ENCODE peak calls at places on chromosomes 3 and 15, in six cellular contexts. L is HTR-8/SVneo, E is occipital lobe, Y is LoVo, I is body of pancreas, Q is lung. S is an unnamed sample.
A peak's percentile ranks its signal among the peaks of the same experiment; 100 is the strongest.

GRCh38 chr3:100105536-100105935 is 8.8 kb downstream of the FILIP1L start:
- DNase-seq in Q (no peak), I (no peak), L (no peak), Y (peak; percentile 19), E (no peak), S (no peak)

GRCh38 chr3:104896624-104897023 is 470.1 kb upstream of the ALCAM start:
- DNase-seq in E (no peak), Y (no peak), Q (no peak), L (no peak), I (no peak), S (no peak)

GRCh38 chr15:45469027-45469426 is 53.5 kb downstream of the SLC30A4 start:
- DNase-seq in Y (no peak), Q (no peak), L (no peak), E (no peak), I (no peak), S (no peak)

GRCh38 chr15:36951747-36952247 is 148.6 kb downstream of the MEIS2 start:
- DNase-seq in I (no peak), E (no peak), L (peak; percentile 19), Y (no peak), Q (no peak), S (no peak)

GRCh38 chr3:41711656-41712055 is 250.2 kb downstream of the ULK4 start:
- DNase-seq in L (no peak), Y (no peak), Q (no peak), I (no peak), E (no peak), S (no peak)

GRCh38 chr15:55775316-55775715 is 32.4 kb upstream of the PRTG start:
- DNase-seq in L (peak; percentile 68), Q (no peak), E (no peak), Y (no peak), I (no peak), S (no peak)

GRCh38 chr15:88982304-88982945 is 69.2 kb upstream of the MFGE8 start:
- DNase-seq in Y (no peak), Q (no peak), I (peak; percentile 53), E (no peak), L (no peak), S (no peak)

GRCh38 chr15:65184305-65184943 is 718 bp downstream of the CLPX start:
- DNase-seq in I (peak; percentile 62), Q (peak; percentile 59), L (peak; percentile 42), E (no peak), Y (peak; percentile 63), S (peak; percentile 58)

GRCh38 chr3:11764931-11765363 is 81.7 kb downstream of the TAMM41 start:
- DNase-seq in I (no peak), Q (no peak), E (no peak), Y (peak; percentile 74), L (peak; percentile 37), S (no peak)

GRCh38 chr15:57911247-57911646 is 154.3 kb downstream of the ALDH1A2 start:
- DNase-seq in Y (no peak), E (no peak), I (no peak), Q (no peak), L (no peak), S (no peak)

GRCh38 chr15:67788986-67789385 is 36.3 kb upstream of the SKOR1 start:
- DNase-seq in E (no peak), I (no peak), Q (no peak), L (no peak), Y (no peak), S (no peak)

GRCh38 chr15:70584838-70585706 is 178.3 kb downstream of the UACA start:
- DNase-seq in Q (no peak), I (no peak), E (no peak), Y (peak; percentile 43), L (peak; percentile 64), S (peak; percentile 27)

GRCh38 chr3:39668420-39668819 is 141.0 kb upstream of the MYRIP start:
- DNase-seq in Y (peak; percentile 44), Q (no peak), L (no peak), E (no peak), I (peak; percentile 13), S (no peak)

GRCh38 chr3:116423945-116424344 is 21.3 kb downstream of the LSAMP start:
- DNase-seq in L (no peak), E (no peak), I (no peak), Q (no peak), Y (no peak), S (no peak)

GRCh38 chr15:66844747-66845145 is 142.7 kb downstream of the SMAD6 start:
- DNase-seq in E (no peak), Y (no peak), I (no peak), L (no peak), Q (no peak), S (no peak)

GRCh38 chr15:96418146-96418545 is 87.6 kb downstream of the NR2F2 start:
- DNase-seq in Q (no peak), E (no peak), I (no peak), Y (no peak), L (no peak), S (no peak)

GRCh38 chr3:169699536-169700050 is 36.1 kb upstream of the MECOM start:
- DNase-seq in Y (no peak), E (no peak), L (no peak), Q (no peak), I (peak; percentile 52), S (no peak)

GRCh38 chr3:193301441-193301840 is 60.4 kb downstream of the PLAAT1 start:
- DNase-seq in Y (no peak), L (no peak), Q (no peak), I (no peak), E (no peak), S (no peak)

GRCh38 chr3:11244131-11244677 is 28.0 kb upstream of the ATG7 start:
- DNase-seq in E (no peak), Y (no peak), I (no peak), Q (no peak), L (no peak), S (no peak)

GRCh38 chr3:55984631-55985030 is 483.6 kb downstream of the ERC2 start:
- DNase-seq in I (no peak), E (no peak), Y (no peak), Q (no peak), L (no peak), S (no peak)

GRCh38 chr3:148975277-148975676 is 16.1 kb upstream of the GYG1 start:
- DNase-seq in Q (no peak), E (no peak), Y (no peak), I (no peak), L (no peak), S (no peak)

GRCh38 chr3:100419406-100419805 is 18.1 kb downstream of the LNP1 start:
- DNase-seq in Q (no peak), I (no peak), E (no peak), L (no peak), Y (no peak), S (no peak)

GRCh38 chr15:89888214-89888804 is 5.5 kb downstream of the AP3S2 start:
- DNase-seq in I (peak; percentile 58), Q (no peak), Y (no peak), L (peak; percentile 22), E (no peak), S (no peak)

GRCh38 chr3:133882986-133883586 is 12.6 kb downstream of the RAB6B start:
- DNase-seq in Y (no peak), I (no peak), Q (no peak), E (no peak), L (no peak), S (peak; percentile 21)

GRCh38 chr15:70318594-70318993 is 220.9 kb upstream of the TLE3 start:
- DNase-seq in Q (no peak), E (no peak), Y (no peak), L (no peak), I (no peak), S (no peak)